ENCODE peak calls at places on chromosomes 3 and 15, in nine cellular contexts. H is sigmoid colon, M is endothelial cell of umbilical vein, X is HCT116, I is breast epithelium, C is HL-60, Y is spleen, W is Panc1, O is stomach. D is an unnamed sample.

GRCh38 chr3:31106204-31106603 is 211.7 kb upstream of the GADL1 start:
- DNase-seq in H (no peak), W (no peak), I (peak; percentile 42), O (no peak), X (no peak), M (no peak), Y (no peak), C (no peak), D (no peak)

GRCh38 chr15:88491158-88491557 is 23.6 kb downstream of the MRPS11 start:
- DNase-seq in M (no peak), I (no peak), Y (no peak), X (no peak), W (no peak), C (no peak), H (no peak), O (no peak), D (no peak)

GRCh38 chr3:112519424-112520001 is 20.2 kb upstream of the BTLA start:
- DNase-seq in Y (no peak), I (no peak), W (peak; percentile 36), H (no peak), X (peak; percentile 51), M (peak; percentile 79), C (peak; percentile 63), O (no peak), D (no peak)

GRCh38 chr3:30747771-30748281 is 141.4 kb downstream of the TGFBR2 start:
- DNase-seq in C (no peak), Y (no peak), I (no peak), M (peak; percentile 69), X (peak; percentile 49), O (no peak), H (no peak), W (no peak), D (no peak)

GRCh38 chr15:95662638-95663037 is 667.9 kb upstream of the NR2F2 start:
- DNase-seq in M (no peak), C (no peak), W (no peak), I (no peak), Y (no peak), H (no peak), X (no peak), O (no peak), D (no peak)

GRCh38 chr15:37100109-37100873 is at the start of gene MEIS2:
- DNase-seq in W (peak; percentile 67), I (peak; percentile 85), M (peak; percentile 87), X (peak; percentile 59), C (peak; percentile 73), H (peak; percentile 98), Y (peak; percentile 89), O (peak; percentile 87), D (peak; percentile 96)

GRCh38 chr3:196650740-196651311 is 11.3 kb downstream of the NRROS start:
- DNase-seq in C (peak; percentile 87), O (peak; percentile 39), Y (no peak), H (peak; percentile 76), X (no peak), I (no peak), W (peak; percentile 79), M (peak; percentile 98), D (peak; percentile 67)

GRCh38 chr3:29258161-29258560 is 22.7 kb upstream of the RBMS3 start:
- DNase-seq in X (no peak), Y (no peak), M (no peak), I (no peak), C (no peak), O (no peak), W (no peak), H (no peak), D (no peak)

GRCh38 chr3:101865751-101866509 is 16.6 kb downstream of the NFKBIZ start:
- DNase-seq in Y (no peak), W (no peak), H (no peak), C (no peak), O (no peak), M (peak; percentile 39), X (peak; percentile 12), I (no peak), D (peak; percentile 48)

GRCh38 chr15:78440375-78441373 is 2.7 kb downstream of the IREB2 start:
- DNase-seq in M (no peak), H (no peak), Y (no peak), W (no peak), C (no peak), I (no peak), X (no peak), O (no peak), D (no peak)

GRCh38 chr3:11636372-11636760 is 7.3 kb downstream of the VGLL4 start:
- DNase-seq in O (no peak), I (no peak), Y (no peak), C (no peak), H (no peak), M (no peak), X (no peak), W (no peak), D (no peak)

GRCh38 chr3:130316164-130316563 is 29.3 kb upstream of the COL6A5 start:
- DNase-seq in H (no peak), Y (no peak), X (no peak), I (no peak), C (no peak), M (no peak), W (no peak), O (no peak), D (no peak)

GRCh38 chr15:78930577-78931388 is 14.1 kb downstream of the CTSH start:
- DNase-seq in H (peak; percentile 86), I (peak; percentile 92), O (no peak), X (peak; percentile 57), C (no peak), W (peak; percentile 85), Y (peak; percentile 61), M (peak; percentile 27), D (no peak)

GRCh38 chr3:197524128-197524527 is 31.6 kb downstream of the BDH1 start:
- DNase-seq in H (no peak), O (no peak), I (no peak), W (no peak), C (no peak), M (no peak), X (no peak), Y (no peak), D (no peak)

GRCh38 chr3:47016934-47017435 is 37.5 kb downstream of the NBEAL2 start:
- DNase-seq in M (peak; percentile 18), X (no peak), Y (no peak), C (peak; percentile 79), W (no peak), H (no peak), O (no peak), I (no peak), D (no peak)

GRCh38 chr3:108334698-108335097 is 38.4 kb downstream of the HHLA2 start:
- DNase-seq in H (no peak), M (no peak), X (no peak), W (no peak), C (no peak), Y (no peak), O (no peak), I (no peak), D (no peak)

GRCh38 chr3:94294806-94295205 is 231.9 kb downstream of the NSUN3 start:
- DNase-seq in W (no peak), C (no peak), I (no peak), H (no peak), X (no peak), Y (no peak), M (no peak), O (no peak), D (no peak)

DNA sequence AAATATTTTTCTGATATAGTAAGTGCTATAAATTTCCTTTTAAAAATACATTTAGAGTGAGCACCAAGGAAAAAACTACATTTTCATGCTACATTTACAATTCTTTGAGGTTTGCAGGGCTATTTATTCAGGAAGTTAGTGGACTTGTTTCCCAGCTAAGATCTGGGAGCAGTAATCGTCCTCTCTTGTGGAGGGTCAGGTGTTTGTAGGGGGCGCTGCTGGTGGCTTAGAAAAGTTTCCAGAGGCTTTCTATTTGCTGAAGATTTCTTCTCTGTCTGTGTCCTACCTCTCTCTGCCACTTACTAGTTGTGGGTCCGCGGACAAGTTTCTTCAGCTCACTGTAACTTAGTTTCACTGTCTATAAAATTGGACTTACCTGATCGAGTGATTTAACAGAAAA is 163.9 kb downstream of the PEX5L start:
- DNase-seq in M (no peak), Y (no peak), X (no peak), O (no peak), W (no peak), C (no peak), I (no peak), H (no peak), D (no peak)
- TF ChIP-seq CTCF in M (no peak), Y (no peak), X (peak; percentile 39), O (no peak), W (peak; percentile 33), C (no peak), I (no peak), H (no peak), D (no peak)

GRCh38 chr3:188294823-188295487 is 141.0 kb downstream of the LPP start:
- DNase-seq in M (peak; percentile 95), X (peak; percentile 90), O (peak; percentile 34), W (peak; percentile 93), C (no peak), I (peak; percentile 35), H (no peak), Y (no peak), D (peak; percentile 43)
- TF ChIP-seq POLR2AphosphoS5 in M (peak; percentile 13), X (peak; percentile 52), O (peak; percentile 90), W (peak; percentile 46), C (no peak), I (peak; percentile 35), H (no peak), Y (no peak), D (peak; percentile 77)

DNA sequence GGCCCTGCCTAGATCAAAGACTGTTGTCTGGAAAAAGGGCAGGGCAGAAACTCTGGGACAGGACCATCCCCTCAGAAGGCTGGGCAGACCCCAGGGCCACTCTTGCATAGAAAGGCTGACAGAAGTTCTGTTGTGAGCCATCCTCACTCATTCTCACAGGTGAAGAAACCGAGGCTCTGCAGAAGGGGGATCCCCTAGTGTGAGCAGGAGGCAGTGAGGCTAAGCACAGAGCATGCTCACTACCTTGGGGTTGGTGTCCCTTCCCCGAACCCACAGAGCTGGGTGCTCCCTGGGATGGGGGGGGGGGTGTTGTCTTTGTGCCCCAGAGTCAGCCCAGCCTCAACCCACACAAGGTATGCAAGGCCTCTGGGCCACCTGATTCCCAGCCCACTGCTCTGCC is 50.9 kb upstream of the TMEM115 start:
- DNase-seq in I (no peak), W (no peak), C (no peak), X (no peak), H (no peak), Y (no peak), O (no peak), M (no peak), D (no peak)
- TF ChIP-seq CTCF in I (no peak), W (no peak), C (no peak), X (no peak), H (no peak), Y (no peak), O (no peak), M (no peak), D (no peak)

DNA sequence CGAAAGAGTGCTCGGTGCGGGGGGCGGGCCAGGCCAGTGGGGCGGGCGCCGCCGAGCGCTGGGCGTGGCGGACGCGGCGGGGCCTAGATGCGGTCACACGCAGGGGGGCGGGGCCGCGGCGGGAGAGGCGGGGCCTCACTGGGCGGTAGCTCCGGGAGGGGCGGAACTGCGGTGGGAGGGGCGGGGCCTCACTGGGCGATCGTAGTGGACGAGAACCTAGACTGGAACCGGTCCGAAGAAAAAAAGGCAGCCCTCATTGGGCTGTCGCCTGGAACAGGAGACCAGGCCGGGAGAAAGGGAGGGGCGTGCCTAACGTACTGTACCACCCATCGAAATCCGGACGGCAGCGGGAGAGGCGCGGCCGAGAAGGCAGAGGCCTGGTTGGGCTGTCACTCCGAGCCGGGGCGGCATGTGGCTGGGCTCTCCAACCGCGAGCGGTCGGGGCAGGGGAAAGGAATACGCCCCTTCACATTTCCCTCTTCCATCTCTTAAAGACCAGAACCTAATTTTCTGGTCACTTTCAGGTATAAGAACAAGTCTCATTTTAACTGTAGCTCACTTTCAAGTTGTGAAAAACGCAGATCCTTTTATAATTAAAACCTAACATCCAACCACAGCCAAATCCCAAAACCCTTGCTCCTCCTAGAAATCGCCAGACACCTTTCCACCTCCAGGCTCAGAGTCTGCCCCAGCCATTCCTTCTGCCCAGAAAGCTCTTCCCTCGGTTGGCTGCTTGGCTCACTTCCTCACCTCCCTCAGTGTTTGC is at the start of gene ANO10:
- DNase-seq in W (peak; percentile 85), I (peak; percentile 98), H (peak; percentile 99), M (peak; percentile 99), O (peak; percentile 98), Y (peak; percentile 99), C (peak; percentile 97), X (peak; percentile 98), D (peak; percentile 100)
- TF ChIP-seq POLR2AphosphoS5 in W (peak; percentile 59), I (peak; percentile 47), H (peak; percentile 75), M (peak; percentile 73), O (peak; percentile 85), Y (peak; percentile 87), C (peak; percentile 49), X (peak; percentile 84), D (peak; percentile 81)

D was measured in upper lobe of left lung.